ENCODE peak calls at places on chromosomes 2 and 18, in six cellular contexts. H is neuronal stem cell, S is IMR-90, T is H9, M is mesenchymal stem cell, F is H1. A is an unnamed sample.

GRCh38 chr2:32011566-32011960 is 755 bp upstream of the MEMO1 start:
- DNase-seq in F (peak; percentile 41), H (no peak), S (no peak), M (no peak), T (no peak), A (no peak)

GRCh38 chr2:181264016-181264415 is 193.2 kb upstream of the ITGA4 start:
- DNase-seq in F (no peak), S (no peak), T (no peak), M (no peak), H (peak; percentile 26), A (no peak)

GRCh38 chr18:74353169-74353775 is 37.6 kb downstream of the C18orf63 start:
- DNase-seq in H (peak; percentile 47), S (peak; percentile 74), F (no peak), M (peak; percentile 75), T (peak; percentile 67), A (peak; percentile 79)

GRCh38 chr2:83786140-83786539 is 672.9 kb downstream of the SUCLG1 start:
- DNase-seq in H (no peak), T (no peak), S (no peak), F (no peak), M (no peak), A (no peak)

GRCh38 chr2:173272895-173273294 is 81.8 kb upstream of the CDCA7 start:
- DNase-seq in F (no peak), H (no peak), M (no peak), T (no peak), S (no peak), A (no peak)

GRCh38 chr18:3449702-3450357 is at the start of gene TGIF1:
- DNase-seq in M (peak; percentile 86), H (peak; percentile 79), F (peak; percentile 82), T (peak; percentile 77), S (peak; percentile 77), A (peak; percentile 95)

GRCh38 chr2:12106440-12107080 is 360.1 kb downstream of the LPIN1 start:
- DNase-seq in F (no peak), H (no peak), S (peak; percentile 99), T (no peak), M (peak; percentile 98), A (no peak)

GRCh38 chr2:201929627-201930026 is 104.0 kb upstream of the FZD7 start:
- DNase-seq in M (no peak), T (no peak), S (no peak), H (no peak), F (no peak), A (peak; percentile 91)

GRCh38 chr2:223007531-223007930 is 44.5 kb upstream of the KCNE4 start:
- DNase-seq in F (no peak), M (peak; percentile 81), T (no peak), H (no peak), S (peak; percentile 83), A (no peak)

GRCh38 chr2:234665304-234665703 is 168.4 kb upstream of the ARL4C start:
- DNase-seq in F (no peak), T (no peak), H (no peak), M (no peak), S (no peak), A (no peak)

GRCh38 chr2:16359961-16360360 is 305.7 kb downstream of the CYRIA start:
- DNase-seq in H (no peak), T (no peak), M (no peak), S (no peak), F (no peak), A (no peak)

GRCh38 chr18:80168982-80169381 is 59.9 kb downstream of the ADNP2 start:
- DNase-seq in T (no peak), M (no peak), S (no peak), F (no peak), H (no peak), A (no peak)

GRCh38 chr2:27655155-27655951 is 8.1 kb downstream of the SUPT7L start:
- DNase-seq in M (no peak), T (no peak), S (peak; percentile 91), F (no peak), H (no peak), A (peak; percentile 19)

GRCh38 chr2:199459286-199460100 is 1.8 kb upstream of the SATB2 start:
- DNase-seq in T (peak; percentile 94), S (peak; percentile 95), H (peak; percentile 95), F (peak; percentile 92), M (peak; percentile 97), A (peak; percentile 98)

GRCh38 chr2:64554117-64554516 is 30.0 kb downstream of the AFTPH start:
- DNase-seq in T (no peak), M (no peak), H (no peak), F (no peak), S (no peak), A (no peak)

GRCh38 chr2:64551851-64552250 is 27.7 kb downstream of the AFTPH start:
- DNase-seq in H (no peak), M (no peak), F (no peak), S (no peak), T (no peak), A (no peak)

GRCh38 chr2:64548795-64549194 is 24.7 kb downstream of the AFTPH start:
- DNase-seq in T (no peak), M (no peak), F (no peak), H (no peak), S (no peak), A (no peak)

DNA sequence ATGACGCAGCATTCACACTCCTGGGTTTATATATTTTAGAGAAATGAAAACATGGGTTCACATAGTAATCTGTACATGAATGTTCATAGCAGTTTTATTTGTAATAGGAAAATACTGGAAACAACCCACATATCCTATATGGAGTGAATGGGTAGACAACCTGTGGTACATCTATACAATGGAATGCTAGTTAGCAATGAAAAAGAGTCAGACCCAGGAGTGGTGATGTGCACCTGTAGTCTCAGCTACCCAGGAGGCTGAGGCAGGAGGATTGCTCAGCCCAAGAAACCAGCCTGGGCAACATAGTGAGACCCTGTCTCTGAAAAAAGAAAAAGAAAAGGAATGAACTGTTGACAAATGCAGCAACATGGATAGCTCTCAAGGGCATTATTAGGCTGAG is 25.9 kb downstream of the AFTPH start:
- DNase-seq in T (no peak), F (no peak), H (no peak), S (no peak), M (no peak), A (no peak)
- H3K4ac ChIP-seq in T (no peak overlapping the region), F (no peak overlapping the region), H (no peak overlapping the region), S (no peak overlapping the region), M (no peak overlapping the region), A (no peak overlapping the region)

GRCh38 chr2:236963631-236964030 is 122.1 kb upstream of the COPS8 start:
- DNase-seq in S (no peak), T (no peak), F (no peak), M (no peak), H (no peak), A (no peak)
- H3K18ac ChIP-seq in S (no peak overlapping the region), T (no peak overlapping the region), F (no peak overlapping the region), M (no peak overlapping the region), H (no peak overlapping the region), A (no peak overlapping the region)

GRCh38 chr2:65751422-65751821 is 319.0 kb upstream of the SPRED2 start:
- DNase-seq in S (no peak), T (no peak), M (no peak), F (no peak), H (no peak), A (peak; percentile 66)
- H2BK15ac ChIP-seq in S (no peak overlapping the region), T (no peak overlapping the region), M (no peak overlapping the region), F (no peak overlapping the region), H (no peak overlapping the region), A (no peak overlapping the region)

DNA sequence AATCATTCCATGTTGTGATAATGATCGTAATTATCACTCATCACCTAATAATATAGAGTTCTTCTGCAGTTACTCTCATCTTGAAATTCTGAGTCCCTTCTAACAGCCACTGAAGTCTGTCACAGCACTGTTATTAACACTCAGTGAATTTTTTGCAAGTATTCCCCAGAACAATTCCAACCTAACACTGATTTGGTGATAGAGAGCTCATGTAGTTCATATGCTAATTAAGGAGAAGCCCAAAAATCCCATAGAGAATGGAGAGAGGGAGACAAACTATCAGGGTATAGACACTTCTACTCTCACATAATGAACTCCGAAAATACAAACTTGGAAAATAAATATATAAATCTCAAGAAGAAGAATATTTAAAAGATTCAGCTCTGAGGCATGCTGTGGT is 1253.4 kb upstream of the NXPH2 start:
- DNase-seq in F (no peak), S (no peak), H (no peak), M (no peak), T (no peak), A (peak; percentile 38)
- H3K4ac ChIP-seq in F (no peak overlapping the region), S (no peak overlapping the region), H (no peak overlapping the region), M (no peak overlapping the region), T (no peak overlapping the region), A (no peak overlapping the region)

DNA sequence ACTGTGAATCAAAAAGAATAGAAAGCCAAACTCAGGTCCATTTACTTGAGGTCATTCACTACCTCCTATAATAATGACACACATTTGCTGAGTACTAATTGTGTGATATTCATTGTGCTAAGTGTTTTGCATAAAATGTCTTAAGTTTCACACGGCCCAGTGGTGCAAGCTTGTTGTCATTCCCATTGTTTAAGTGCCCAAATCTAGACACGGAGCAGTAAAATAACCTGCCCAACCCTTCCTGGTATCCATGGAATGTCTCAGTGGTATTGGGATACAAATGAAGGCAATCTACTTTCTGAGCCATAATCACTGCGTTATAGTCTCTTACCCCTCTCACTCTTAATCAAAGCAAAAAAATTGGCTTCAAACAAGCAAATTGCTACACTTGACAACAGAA is 233.3 kb downstream of the NCKAP5 start:
- DNase-seq in S (no peak), F (no peak), M (no peak), H (no peak), T (no peak), A (peak; percentile 49)
- H3K18ac ChIP-seq in S (peak overlapping the region; percentile 30), F (no peak overlapping the region), M (no peak overlapping the region), H (no peak overlapping the region), T (no peak overlapping the region), A (no peak overlapping the region)

GRCh38 chr18:49025767-49026500 is 75.2 kb upstream of the SMAD7 start:
- DNase-seq in T (peak; percentile 25), M (no peak), F (peak; percentile 42), H (no peak), S (no peak), A (no peak)

GRCh38 chr18:49024808-49025361 is 74.1 kb upstream of the SMAD7 start:
- DNase-seq in T (no peak), S (no peak), F (peak; percentile 38), H (no peak), M (no peak), A (no peak)

GRCh38 chr18:49025426-49025766 is 74.6 kb upstream of the SMAD7 start:
- DNase-seq in T (no peak), F (no peak), M (no peak), H (no peak), S (no peak), A (no peak)

GRCh38 chr18:49028091-49028490 is 77.3 kb upstream of the SMAD7 start:
- DNase-seq in H (no peak), M (no peak), S (no peak), F (peak; percentile 38), T (no peak), A (no peak)

DNA sequence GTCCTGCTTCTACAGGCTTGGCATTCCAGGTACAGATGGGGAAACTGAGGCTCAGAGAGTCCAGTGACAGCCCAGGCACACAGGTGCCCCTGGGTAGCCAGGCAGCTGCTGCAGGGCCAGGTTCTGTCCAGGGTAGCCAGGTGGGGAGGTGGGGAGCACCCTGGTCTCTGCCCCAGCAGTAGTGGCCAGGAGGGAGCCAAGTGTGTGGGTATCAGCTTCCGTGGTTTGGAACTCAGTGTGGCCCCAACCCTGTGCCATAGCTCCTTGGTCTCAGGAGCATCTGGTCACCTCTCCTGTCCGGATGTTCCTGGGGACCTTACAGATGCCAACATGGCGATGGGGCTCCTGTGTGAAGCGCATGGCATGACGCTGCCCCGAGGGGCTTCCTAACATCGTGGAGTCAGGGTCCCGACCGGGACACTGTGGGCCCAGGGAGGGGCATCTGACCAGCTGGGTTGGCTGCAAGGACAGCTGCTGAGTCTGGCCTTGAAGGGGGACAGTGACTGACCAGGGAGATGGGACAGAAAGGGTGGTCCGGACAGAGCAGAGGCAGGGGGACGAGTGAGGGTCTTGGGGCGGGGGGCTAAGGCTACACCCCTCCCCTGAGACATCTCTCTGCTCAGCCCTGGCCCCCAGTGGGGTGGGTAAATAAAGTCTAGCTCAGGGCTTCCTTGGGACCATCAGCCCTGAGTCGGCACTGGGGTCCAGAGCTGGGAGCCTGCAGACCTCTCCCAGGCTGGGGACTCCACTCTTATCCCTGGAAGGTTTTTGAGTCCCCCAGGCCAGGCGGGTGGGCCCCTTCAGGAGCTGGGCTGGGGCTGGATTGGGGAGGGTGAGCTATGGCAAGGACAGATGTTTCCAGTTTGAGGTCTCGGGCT is 76.0 kb upstream of the SMAD7 start:
- DNase-seq in M (no peak), H (no peak), S (no peak), F (peak; percentile 38), T (no peak), A (no peak)
- H2BK15ac ChIP-seq in M (no peak overlapping the region), H (no peak overlapping the region), S (no peak overlapping the region), F (no peak overlapping the region), T (no peak overlapping the region), A (no peak overlapping the region)